ENCODE peak calls at places on chromosomes 1 and 21, in ten cellular contexts. Y, L, C, H, T, R, B, D, Q and E are unnamed samples.

GRCh38 chr21:36994501-36995189 is 11.9 kb upstream of the RIPPLY3 start:
- DNase-seq in Y (no peak), L (peak), C (no peak), H (no peak), T (no peak), R (no peak), B (no peak), D (no peak), Q (no peak), E (peak)

GRCh38 chr1:207838156-207839082 is 72.5 kb downstream of the CD34 start:
- DNase-seq in Y (no peak), L (no peak), C (peak), H (no peak), T (peak), R (no peak), B (no peak), D (no peak), Q (no peak), E (peak)

GRCh38 chr1:234433563-234434285 is 45.3 kb downstream of the TARBP1 start:
- DNase-seq in Y (no peak), L (no peak), C (peak), H (no peak), T (no peak), R (peak), B (no peak), D (no peak), Q (no peak), E (no peak)

GRCh38 chr1:172727956-172728603 is 69.2 kb downstream of the FASLG start:
- DNase-seq in Y (no peak), L (peak), C (peak), H (peak), T (no peak), R (peak), B (no peak), D (no peak), Q (no peak), E (no peak)

GRCh38 chr1:110084226-110085078 is 14.0 kb upstream of the ALX3 start:
- DNase-seq in Y (no peak), L (peak), C (peak), H (peak), T (peak), R (peak), B (peak), D (peak), Q (no peak), E (peak)

GRCh38 chr1:180230416-180230790 is 339 bp downstream of the LHX4 start:
- DNase-seq in Y (no peak), L (peak), C (no peak), H (no peak), T (no peak), R (no peak), B (no peak), D (no peak), Q (no peak), E (no peak)

GRCh38 chr1:173406783-173407230 is 70.3 kb upstream of the PRDX6 start:
- DNase-seq in Y (no peak), L (no peak), C (no peak), H (no peak), T (no peak), R (no peak), B (no peak), D (no peak), Q (no peak), E (no peak)

GRCh38 chr1:233461847-233462246 is 134.3 kb downstream of the MAP3K21 start:
- DNase-seq in Y (no peak), L (no peak), C (no peak), H (no peak), T (no peak), R (no peak), B (no peak), D (no peak), Q (no peak), E (no peak)

GRCh38 chr1:185578293-185578692 is 155.9 kb upstream of the HMCN1 start:
- DNase-seq in Y (no peak), L (no peak), C (no peak), H (no peak), T (no peak), R (no peak), B (no peak), D (no peak), Q (no peak), E (no peak)

GRCh38 chr21:42614391-42614790 is 39.0 kb upstream of the PDE9A start:
- DNase-seq in Y (no peak), L (no peak), C (no peak), H (no peak), T (no peak), R (no peak), B (no peak), D (peak), Q (no peak), E (peak)

GRCh38 chr1:206754011-206754410 is 16.6 kb upstream of the IL19 start:
- DNase-seq in Y (no peak), L (no peak), C (peak), H (no peak), T (no peak), R (no peak), B (no peak), D (no peak), Q (no peak), E (no peak)

GRCh38 chr1:204909109-204909508 is 38.4 kb downstream of the NFASC start:
- DNase-seq in Y (no peak), L (no peak), C (peak), H (no peak), T (no peak), R (no peak), B (no peak), D (no peak), Q (no peak), E (no peak)

GRCh38 chr1:53071167-53071865 is 9.3 kb downstream of the PODN start:
- DNase-seq in Y (peak), L (no peak), C (no peak), H (no peak), T (peak), R (no peak), B (no peak), D (peak), Q (no peak), E (peak)

GRCh38 chr1:166903232-166903631 is 27.2 kb upstream of the TADA1 start:
- DNase-seq in Y (no peak), L (no peak), C (no peak), H (no peak), T (no peak), R (no peak), B (no peak), D (no peak), Q (no peak), E (no peak)

GRCh38 chr1:208791458-208791857 is 547.3 kb upstream of the PLXNA2 start:
- DNase-seq in Y (no peak), L (no peak), C (no peak), H (no peak), T (no peak), R (no peak), B (no peak), D (no peak), Q (no peak), E (no peak)

GRCh38 chr21:35399002-35399401 is 349.9 kb upstream of the RUNX1 start:
- DNase-seq in Y (no peak), L (no peak), C (no peak), H (no peak), T (no peak), R (peak), B (no peak), D (no peak), Q (no peak), E (no peak)

GRCh38 chr1:41810446-41810845 is 108.3 kb downstream of the HIVEP3 start:
- DNase-seq in Y (peak), L (peak), C (peak), H (peak), T (peak), R (peak), B (no peak), D (no peak), Q (no peak), E (no peak)

GRCh38 chr1:110787328-110788071 is 85.4 kb upstream of the CD53 start:
- DNase-seq in Y (no peak), L (no peak), C (no peak), H (peak), T (no peak), R (no peak), B (no peak), D (peak), Q (no peak), E (no peak)

GRCh38 chr1:212760126-212760823 is 31.3 kb downstream of the NSL1 start:
- DNase-seq in Y (no peak), L (peak), C (peak), H (peak), T (no peak), R (peak), B (no peak), D (peak), Q (no peak), E (no peak)

GRCh38 chr1:7317888-7318287 is 453.2 kb upstream of the VAMP3 start:
- DNase-seq in Y (no peak), L (no peak), C (no peak), H (no peak), T (no peak), R (no peak), B (no peak), D (no peak), Q (no peak), E (no peak)

GRCh38 chr1:117060441-117061317 is 553 bp downstream of the TTF2 start:
- DNase-seq in Y (peak), L (no peak), C (peak), H (peak), T (no peak), R (peak), B (no peak), D (peak), Q (no peak), E (peak)

GRCh38 chr1:51264470-51264869 is 28.4 kb downstream of the RNF11 start:
- DNase-seq in Y (no peak), L (no peak), C (peak), H (no peak), T (no peak), R (no peak), B (no peak), D (no peak), Q (no peak), E (no peak)

GRCh38 chr1:32769524-32770220 is 47.5 kb downstream of the YARS1 start:
- DNase-seq in Y (no peak), L (no peak), C (peak), H (no peak), T (peak), R (no peak), B (peak), D (no peak), Q (no peak), E (peak)

GRCh38 chr1:17525996-17526686 is 13.4 kb upstream of the ARHGEF10L start:
- DNase-seq in Y (no peak), L (no peak), C (no peak), H (no peak), T (no peak), R (no peak), B (no peak), D (no peak), Q (no peak), E (no peak)

GRCh38 chr1:94713472-94714141 is 106.5 kb upstream of the SLC44A3 start:
- DNase-seq in Y (no peak), L (no peak), C (peak), H (no peak), T (peak), R (peak), B (peak), D (peak), Q (peak), E (peak)

GRCh38 chr1:2415801-2416208 is 3.4 kb upstream of the PEX10 start:
- DNase-seq in Y (no peak), L (no peak), C (no peak), H (peak), T (no peak), R (no peak), B (no peak), D (peak), Q (no peak), E (no peak)

GRCh38 chr1:48744032-48744431 is 32.7 kb downstream of the BEND5 start:
- DNase-seq in Y (no peak), L (no peak), C (no peak), H (peak), T (no peak), R (no peak), B (no peak), D (no peak), Q (no peak), E (no peak)

GRCh38 chr1:96820111-96820510 is 98.5 kb downstream of the PTBP2 start:
- DNase-seq in Y (no peak), L (no peak), C (no peak), H (no peak), T (no peak), R (no peak), B (no peak), D (no peak), Q (no peak), E (no peak)

GRCh38 chr1:156551866-156552265 is 20.5 kb downstream of the IQGAP3 start:
- DNase-seq in Y (no peak), L (no peak), C (peak), H (no peak), T (no peak), R (peak), B (no peak), D (no peak), Q (no peak), E (no peak)

DNA sequence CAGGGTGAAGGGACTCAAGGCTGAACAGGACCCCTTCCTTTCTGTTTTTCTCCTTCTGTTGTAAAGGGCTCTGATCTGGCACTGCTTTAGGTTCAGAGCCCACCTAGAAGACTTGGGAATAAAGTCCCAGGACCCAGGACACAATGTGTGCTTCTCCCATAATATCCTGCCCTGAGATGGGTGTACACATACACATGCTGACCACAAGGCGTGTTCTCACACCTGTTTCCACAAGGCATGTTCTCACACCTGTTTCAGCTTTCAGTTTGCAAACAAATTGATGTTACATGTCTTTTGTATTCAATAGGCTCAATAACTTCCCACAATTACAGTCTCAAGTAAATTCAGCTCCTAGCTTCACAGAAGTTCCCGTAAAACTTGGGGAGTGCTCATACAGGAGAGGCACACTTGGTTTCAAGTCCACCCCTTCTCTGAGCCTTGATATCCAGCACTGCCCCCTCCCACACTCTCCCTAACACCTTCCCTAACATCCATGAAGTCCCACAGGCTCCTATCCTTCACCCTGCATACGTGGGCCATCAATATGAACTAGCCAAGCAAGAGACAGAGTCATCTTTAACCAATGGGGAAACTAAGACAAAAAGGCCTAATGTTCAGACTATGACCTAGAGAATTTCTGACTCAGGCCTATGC is 41.7 kb downstream of the ERI3 start:
- DNase-seq in Y (no peak), L (no peak), C (no peak), H (no peak), T (no peak), R (no peak), B (no peak), D (no peak), Q (no peak), E (no peak)
- TF ChIP-seq CTCF in Y (no peak), L (no peak), C (no peak), H (no peak), T (no peak), R (no peak), B (no peak), D (no peak), Q (no peak), E (no peak)

GRCh38 chr1:244730153-244730933 is 77.4 kb downstream of the DESI2 start:
- DNase-seq in Y (peak), L (peak), C (peak), H (no peak), T (peak), R (peak), B (no peak), D (peak), Q (no peak), E (peak)
- TF ChIP-seq CTCF in Y (peak), L (no peak), C (no peak), H (no peak), T (no peak), R (no peak), B (no peak), D (no peak), Q (no peak), E (no peak)

GRCh38 chr1:36352141-36352909 is 28.9 kb upstream of the EVA1B start:
- DNase-seq in Y (no peak), L (no peak), C (peak), H (no peak), T (no peak), R (no peak), B (no peak), D (no peak), Q (no peak), E (no peak)
- TF ChIP-seq CTCF in Y (no peak), L (peak), C (peak), H (no peak), T (no peak), R (no peak), B (no peak), D (no peak), Q (no peak), E (no peak)

GRCh38 chr1:29197993-29198392 is 16.3 kb upstream of the SRSF4 start:
- DNase-seq in Y (no peak), L (no peak), C (no peak), H (no peak), T (no peak), R (no peak), B (no peak), D (no peak), Q (no peak), E (no peak)

GRCh38 chr1:29201595-29202051 is 19.9 kb upstream of the SRSF4 start:
- DNase-seq in Y (no peak), L (no peak), C (no peak), H (no peak), T (no peak), R (no peak), B (no peak), D (no peak), Q (no peak), E (no peak)

GRCh38 chr1:29202584-29203340 is 21.1 kb upstream of the SRSF4 start:
- DNase-seq in Y (peak), L (peak), C (peak), H (peak), T (peak), R (peak), B (peak), D (peak), Q (peak), E (peak)

GRCh38 chr1:29202053-29202452 is 20.4 kb upstream of the SRSF4 start:
- DNase-seq in Y (no peak), L (no peak), C (no peak), H (no peak), T (no peak), R (peak), B (no peak), D (no peak), Q (no peak), E (no peak)

GRCh38 chr1:29200905-29201594 is 19.4 kb upstream of the SRSF4 start:
- DNase-seq in Y (no peak), L (no peak), C (peak), H (no peak), T (no peak), R (no peak), B (no peak), D (no peak), Q (no peak), E (no peak)
- TF ChIP-seq CTCF in Y (no peak), L (no peak), C (no peak), H (no peak), T (no peak), R (no peak), B (no peak), D (no peak), Q (no peak), E (no peak)

DNA sequence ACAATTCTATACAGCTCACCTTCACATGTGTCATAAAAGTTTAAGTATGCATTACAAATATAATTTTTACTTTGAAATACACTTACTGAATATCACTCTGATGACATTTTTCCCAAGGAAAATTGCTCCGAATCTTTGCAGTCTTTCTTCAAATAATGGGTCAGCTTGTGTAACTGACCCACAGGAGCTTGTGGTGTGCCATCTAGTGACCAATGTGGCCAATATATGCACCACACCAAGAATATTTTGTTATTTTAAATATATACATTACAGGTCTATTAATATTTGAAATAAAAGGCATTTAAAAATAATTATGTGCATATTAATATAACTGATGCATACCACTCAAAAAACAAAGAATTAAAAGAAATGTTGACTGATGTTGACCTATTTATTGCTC is 271.4 kb downstream of the TBX15 start:
- DNase-seq in Y (no peak), L (peak), C (peak), H (no peak), T (no peak), R (peak), B (no peak), D (no peak), Q (no peak), E (no peak)
- TF ChIP-seq CTCF in Y (peak), L (peak), C (peak), H (no peak), T (no peak), R (no peak), B (no peak), D (no peak), Q (no peak), E (no peak)

GRCh38 chr1:70317087-70317486 is 37.4 kb downstream of the ANKRD13C start:
- DNase-seq in Y (no peak), L (no peak), C (no peak), H (no peak), T (no peak), R (no peak), B (no peak), D (no peak), Q (no peak), E (no peak)

GRCh38 chr1:70315782-70316181 is 38.7 kb downstream of the ANKRD13C start:
- DNase-seq in Y (no peak), L (no peak), C (no peak), H (no peak), T (no peak), R (no peak), B (no peak), D (no peak), Q (no peak), E (no peak)

GRCh38 chr1:70318191-70318590 is 36.3 kb downstream of the ANKRD13C start:
- DNase-seq in Y (no peak), L (no peak), C (no peak), H (no peak), T (no peak), R (no peak), B (no peak), D (no peak), Q (no peak), E (no peak)

GRCh38 chr1:70311369-70311768 is 43.2 kb downstream of the ANKRD13C start:
- DNase-seq in Y (no peak), L (no peak), C (no peak), H (no peak), T (no peak), R (no peak), B (no peak), D (no peak), Q (no peak), E (no peak)

GRCh38 chr1:70314706-70315304 is 39.7 kb downstream of the ANKRD13C start:
- DNase-seq in Y (no peak), L (peak), C (no peak), H (no peak), T (no peak), R (no peak), B (no peak), D (no peak), Q (no peak), E (no peak)
- TF ChIP-seq CTCF in Y (peak), L (peak), C (no peak), H (no peak), T (no peak), R (no peak), B (no peak), D (no peak), Q (no peak), E (no peak)

GRCh38 chr1:98005326-98006010 is 84.6 kb upstream of the DPYD start:
- DNase-seq in Y (no peak), L (no peak), C (no peak), H (no peak), T (no peak), R (no peak), B (no peak), D (no peak), Q (no peak), E (no peak)

GRCh38 chr1:98002288-98002687 is 81.5 kb upstream of the DPYD start:
- DNase-seq in Y (no peak), L (peak), C (no peak), H (no peak), T (no peak), R (no peak), B (no peak), D (no peak), Q (no peak), E (no peak)

GRCh38 chr1:98001764-98002163 is 80.9 kb upstream of the DPYD start:
- DNase-seq in Y (no peak), L (no peak), C (peak), H (no peak), T (no peak), R (no peak), B (no peak), D (no peak), Q (no peak), E (no peak)

GRCh38 chr1:97999320-97999719 is 78.5 kb upstream of the DPYD start:
- DNase-seq in Y (no peak), L (no peak), C (peak), H (no peak), T (no peak), R (no peak), B (no peak), D (no peak), Q (no peak), E (no peak)

DNA sequence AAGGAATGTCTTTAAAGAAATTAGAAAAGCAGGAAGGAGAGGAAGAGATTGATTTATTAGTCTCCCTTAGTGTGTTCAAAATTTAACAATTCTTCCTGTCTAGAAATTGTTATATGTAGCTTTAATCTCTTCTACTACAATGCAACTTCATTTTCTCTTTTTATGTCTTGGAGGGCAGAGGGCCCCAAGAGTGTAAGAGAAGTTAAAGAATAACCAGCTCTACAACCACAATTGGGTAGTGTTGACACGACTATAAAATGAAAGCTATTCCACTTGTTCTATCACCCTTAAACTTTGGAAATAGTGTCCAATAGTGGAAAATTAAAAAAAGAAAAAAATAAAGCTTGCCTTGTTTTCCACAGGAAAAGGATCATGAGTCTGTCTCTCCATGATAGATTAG is 82.6 kb upstream of the DPYD start:
- DNase-seq in Y (no peak), L (no peak), C (no peak), H (no peak), T (no peak), R (no peak), B (no peak), D (no peak), Q (no peak), E (no peak)
- TF ChIP-seq CTCF in Y (no peak), L (no peak), C (no peak), H (no peak), T (no peak), R (no peak), B (no peak), D (no peak), Q (no peak), E (no peak)